ENCODE peak calls at places on chromosomes 5 and 9, in five cellular contexts. R, S, N, B and A are unnamed samples.

GRCh38 chr5:32004404-32004803 is 169.7 kb downstream of the GOLPH3 start:
- DNase-seq in R (no peak), S (no peak), N (no peak), B (no peak), A (no peak)

GRCh38 chr5:122653087-122654017 is 121.5 kb upstream of the SNX2 start:
- DNase-seq in R (no peak), S (peak; percentile 63), N (no peak), B (no peak), A (no peak)

GRCh38 chr5:5979362-5979760 is 399.0 kb downstream of the MED10 start:
- DNase-seq in R (peak; percentile 94), S (peak; percentile 6), N (peak; percentile 39), B (no peak), A (no peak)

GRCh38 chr9:127308559-127309429 is 44.2 kb downstream of the GARNL3 start:
- DNase-seq in R (no peak), S (peak; percentile 25), N (peak; percentile 26), B (no peak), A (peak; percentile 53)

GRCh38 chr5:136249678-136250266 is 56.8 kb upstream of the SMIM32 start:
- DNase-seq in R (peak; percentile 49), S (peak; percentile 65), N (peak; percentile 83), B (no peak), A (peak; percentile 47)

GRCh38 chr9:34035656-34036055 is 13.0 kb downstream of the UBAP2 start:
- DNase-seq in R (no peak), S (peak; percentile 6), N (no peak), B (no peak), A (peak; percentile 60)

GRCh38 chr9:72936266-72936665 is 16.6 kb downstream of the ALDH1A1 start:
- DNase-seq in R (no peak), S (no peak), N (no peak), B (no peak), A (no peak)

GRCh38 chr9:95343725-95344287 is 26.3 kb upstream of the FANCC start:
- DNase-seq in R (no peak), S (peak; percentile 23), N (no peak), B (no peak), A (no peak)

GRCh38 chr5:20105915-20106314 is 117.9 kb upstream of the CDH18 start:
- DNase-seq in R (no peak), S (no peak), N (no peak), B (no peak), A (no peak)

GRCh38 chr9:136978073-136978864 is 965 bp downstream of the PTGDS start:
- DNase-seq in R (no peak), S (peak; percentile 27), N (peak; percentile 79), B (no peak), A (no peak)

GRCh38 chr5:10227396-10227795 is 22.3 kb downstream of the ATPSCKMT start:
- DNase-seq in R (no peak), S (peak; percentile 71), N (no peak), B (no peak), A (no peak)

GRCh38 chr9:24912767-24913166 is 367.1 kb upstream of the IZUMO3 start:
- DNase-seq in R (no peak), S (no peak), N (no peak), B (no peak), A (no peak)

DNA sequence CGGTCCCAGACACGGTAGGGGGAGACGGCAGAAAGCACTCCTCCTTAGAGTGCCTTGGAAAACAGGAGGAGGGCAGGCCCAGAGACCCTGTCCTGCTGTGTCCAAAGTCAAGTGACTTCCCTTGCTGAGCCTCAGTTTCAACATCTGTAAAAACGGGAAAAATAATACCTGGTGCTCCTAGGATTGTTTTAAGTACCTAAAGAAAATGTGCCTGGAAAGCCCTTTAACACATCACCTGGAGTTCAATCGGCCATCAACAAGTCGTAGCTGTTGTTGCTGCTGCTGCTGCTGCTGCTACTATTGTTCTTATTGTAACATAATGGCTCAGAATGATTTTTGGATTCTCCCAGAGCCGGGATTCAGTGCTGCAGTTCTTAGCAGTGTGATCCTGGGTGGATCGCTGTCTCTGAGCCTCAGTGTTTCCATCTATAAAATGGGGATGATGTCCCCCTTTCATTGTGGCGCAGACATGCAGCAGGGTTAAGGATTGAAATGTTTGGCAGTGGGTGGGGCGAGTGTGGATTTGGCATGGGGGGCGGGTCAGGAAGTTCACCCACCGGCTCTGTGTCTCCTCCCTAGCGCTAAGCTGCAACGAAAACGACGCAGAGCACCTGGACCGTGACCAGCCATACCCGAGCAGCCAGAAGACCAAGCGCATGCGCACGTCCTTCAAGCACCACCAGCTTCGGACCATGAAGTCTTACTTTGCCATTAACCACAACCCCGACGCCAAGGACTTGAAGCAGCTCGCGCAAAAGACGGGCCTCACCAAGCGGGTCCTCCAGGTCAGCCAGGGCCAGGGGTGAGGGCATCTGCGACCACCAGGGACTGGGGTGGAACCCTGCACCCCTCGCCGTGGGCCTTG is 9.2 kb downstream of the LHX2 start:
- DNase-seq in R (no peak), S (no peak), N (no peak), B (no peak), A (no peak)
- TF ChIP-seq EZH2 in R (no peak), S (peak; percentile 89), N (peak; percentile 83), B (peak; percentile 88), A (no peak)

GRCh38 chr9:37026936-37027581 is 7.0 kb downstream of the PAX5 start:
- DNase-seq in R (no peak), S (no peak), N (no peak), B (no peak), A (no peak)
- TF ChIP-seq EZH2 in R (no peak), S (peak; percentile 81), N (peak; percentile 47), B (peak; percentile 90), A (peak; percentile 1)

GRCh38 chr9:92807031-92807756 is 42.6 kb upstream of the BICD2 start:
- DNase-seq in R (no peak), S (no peak), N (no peak), B (no peak), A (no peak)
- TF ChIP-seq EZH2 in R (no peak), S (peak; percentile 90), N (no peak), B (no peak), A (no peak)

DNA sequence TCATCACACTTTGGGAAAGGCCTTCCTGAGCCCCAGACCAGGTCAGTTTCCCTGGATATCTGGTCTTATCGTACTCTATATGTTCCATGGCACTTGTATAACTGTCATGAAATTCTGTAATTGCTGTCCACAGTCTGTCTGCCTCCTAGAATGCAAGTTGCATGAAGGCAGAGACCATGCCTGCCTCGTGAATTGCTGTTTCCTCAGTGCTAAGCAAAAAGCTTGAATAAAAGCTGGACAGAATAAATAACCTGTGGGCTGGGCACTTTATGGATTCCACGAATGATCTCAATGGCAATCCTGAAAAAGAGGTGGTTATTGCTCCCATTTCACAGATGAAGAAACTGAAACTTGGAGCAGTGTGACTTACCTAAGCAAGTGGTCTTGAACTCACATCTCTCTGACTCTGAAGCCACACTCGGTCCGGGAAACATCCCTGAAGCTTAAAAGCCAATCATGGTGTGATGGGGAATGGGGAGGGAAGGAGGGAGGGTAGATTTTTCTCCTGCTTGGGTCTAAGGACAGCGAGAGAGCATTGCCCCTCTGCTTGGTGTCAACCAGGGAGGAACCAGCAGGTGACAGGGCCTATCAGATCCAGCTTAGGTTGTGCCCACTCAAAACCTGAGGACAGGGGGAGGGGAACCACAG is 13.2 kb upstream of the LHX2 start:
- DNase-seq in R (no peak), S (no peak), N (no peak), B (no peak), A (no peak)
- TF ChIP-seq EZH2 in R (no peak), S (no peak), N (no peak), B (no peak), A (no peak)

DNA sequence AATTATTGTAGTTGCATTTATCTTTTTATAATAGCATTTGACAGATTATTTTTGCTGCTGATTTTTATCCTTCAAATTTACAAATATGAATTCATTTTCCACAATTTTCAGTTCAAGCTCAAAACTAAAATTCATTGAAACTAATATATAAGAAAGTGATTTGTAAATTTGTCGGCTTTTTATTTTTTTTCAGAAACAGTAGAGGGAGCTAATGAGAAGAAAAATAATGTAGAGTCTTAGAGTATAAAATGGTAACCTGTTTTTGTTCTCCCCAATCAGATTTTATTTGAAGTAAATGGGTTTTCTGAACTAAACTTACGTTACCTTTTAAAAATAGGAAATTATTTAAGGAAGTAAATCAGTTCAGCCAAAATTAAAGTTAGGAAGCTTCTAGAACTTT is 19.2 kb downstream of the PRRC1 start:
- DNase-seq in R (peak; percentile 28), S (no peak), N (no peak), B (no peak), A (no peak)
- TF ChIP-seq EZH2 in R (no peak), S (no peak), N (no peak), B (no peak), A (no peak)